ENCODE peak calls at places on chromosomes 1 and 21, in five cellular contexts. N, R, M, F and L are unnamed samples.

GRCh38 chr1:21254335-21254951 is 35.8 kb downstream of the ECE1 start:
- DNase-seq in F (no peak), N (no peak), M (no peak), R (no peak), L (no peak)

GRCh38 chr1:101267082-101267481 is 30.3 kb downstream of the S1PR1 start:
- DNase-seq in N (no peak), F (no peak), M (no peak), R (no peak), L (no peak)

GRCh38 chr1:112803906-112804762 is 89.0 kb upstream of the PPM1J start:
- DNase-seq in R (peak), F (peak), N (peak), M (peak), L (peak)

GRCh38 chr1:8903410-8903809 is 24.9 kb upstream of the ENO1 start:
- DNase-seq in M (no peak), F (no peak), R (no peak), N (no peak), L (no peak)

GRCh38 chr21:44972821-44973220 is 33.0 kb downstream of the SLX9 start:
- DNase-seq in F (no peak), M (no peak), R (no peak), N (no peak), L (no peak)

GRCh38 chr1:60088620-60089155 is 15.1 kb upstream of the C1orf87 start:
- DNase-seq in R (no peak), F (no peak), M (no peak), N (no peak), L (no peak)

GRCh38 chr1:53390261-53390660 is 62.4 kb upstream of the LRP8 start:
- DNase-seq in F (no peak), R (no peak), N (no peak), M (no peak), L (peak)

GRCh38 chr1:14842891-14843290 is 244.4 kb downstream of the KAZN start:
- DNase-seq in F (no peak), N (no peak), R (no peak), M (peak), L (no peak)

GRCh38 chr1:28144203-28145135 is 32.0 kb downstream of the PTAFR start:
- DNase-seq in F (no peak), R (peak), N (no peak), M (peak), L (no peak)

GRCh38 chr1:156676450-156676819 is 772 bp downstream of the NES start:
- DNase-seq in R (no peak), M (no peak), F (no peak), N (no peak), L (no peak)

GRCh38 chr1:84957956-84958355 is 39.0 kb downstream of the MCOLN2 start:
- DNase-seq in M (no peak), R (no peak), F (no peak), N (no peak), L (no peak)